ENCODE peak calls at places on chromosome 2, in four cellular contexts. X is neuronal stem cell, U is keratinocyte, P is left ventricle myocardium inferior. R is an unnamed sample.
A peak's percentile ranks its signal among the peaks of the same experiment; 100 is the strongest.

GRCh38 chr2:240640939-240641338 is 15.7 kb downstream of the GPR35 start:
- DNase-seq in X (peak; percentile 32), U (no peak), P (peak; percentile 13), R (peak; percentile 32)

GRCh38 chr2:127134833-127135830 is 28.2 kb upstream of the BIN1 start:
- DNase-seq in X (no peak), U (no peak), P (no peak), R (no peak)

GRCh38 chr2:105437708-105438103 is 38.9 kb upstream of the FHL2 start:
- DNase-seq in X (no peak), U (no peak), P (no peak), R (no peak)

GRCh38 chr2:111139637-111140317 is 19.1 kb downstream of the BCL2L11 start:
- DNase-seq in X (no peak), U (no peak), P (no peak), R (no peak)

GRCh38 chr2:167942495-167943081 is 304.8 kb downstream of the STK39 start:
- DNase-seq in X (no peak), U (no peak), P (no peak), R (no peak)

GRCh38 chr2:39494784-39495251 is 57.7 kb upstream of the MAP4K3 start:
- DNase-seq in X (no peak), U (no peak), P (no peak), R (no peak)

GRCh38 chr2:209817818-209818420 is 46.3 kb downstream of the UNC80 start:
- DNase-seq in X (no peak), U (no peak), P (no peak), R (no peak)

GRCh38 chr2:39469807-39470206 is 32.7 kb upstream of the MAP4K3 start:
- DNase-seq in X (peak; percentile 9), U (no peak), P (no peak), R (peak; percentile 26)

GRCh38 chr2:230225486-230225885 is at the start of gene SP140:
- DNase-seq in X (no peak), U (no peak), P (peak; percentile 31), R (peak; percentile 28)

GRCh38 chr2:100606740-100607343 is 44.0 kb downstream of the PDCL3 start:
- DNase-seq in X (peak; percentile 40), U (no peak), P (no peak), R (peak; percentile 40)

GRCh38 chr2:231245253-231246094 is 47.0 kb downstream of the ARMC9 start:
- DNase-seq in X (no peak), U (no peak), P (no peak), R (no peak)

GRCh38 chr2:173881466-173881865 is 83.7 kb downstream of the SP3 start:
- DNase-seq in X (no peak), U (no peak), P (no peak), R (no peak)

GRCh38 chr2:12303181-12304030 is 413.3 kb upstream of the TRIB2 start:
- DNase-seq in X (no peak), U (no peak), P (no peak), R (no peak)

GRCh38 chr2:170984079-170984478 is 55.0 kb downstream of the GORASP2 start:
- DNase-seq in X (no peak), U (no peak), P (no peak), R (no peak)
- H3K27ac ChIP-seq in X (no peak overlapping the region), U (no peak overlapping the region), P (no peak overlapping the region), R (no peak overlapping the region)

DNA sequence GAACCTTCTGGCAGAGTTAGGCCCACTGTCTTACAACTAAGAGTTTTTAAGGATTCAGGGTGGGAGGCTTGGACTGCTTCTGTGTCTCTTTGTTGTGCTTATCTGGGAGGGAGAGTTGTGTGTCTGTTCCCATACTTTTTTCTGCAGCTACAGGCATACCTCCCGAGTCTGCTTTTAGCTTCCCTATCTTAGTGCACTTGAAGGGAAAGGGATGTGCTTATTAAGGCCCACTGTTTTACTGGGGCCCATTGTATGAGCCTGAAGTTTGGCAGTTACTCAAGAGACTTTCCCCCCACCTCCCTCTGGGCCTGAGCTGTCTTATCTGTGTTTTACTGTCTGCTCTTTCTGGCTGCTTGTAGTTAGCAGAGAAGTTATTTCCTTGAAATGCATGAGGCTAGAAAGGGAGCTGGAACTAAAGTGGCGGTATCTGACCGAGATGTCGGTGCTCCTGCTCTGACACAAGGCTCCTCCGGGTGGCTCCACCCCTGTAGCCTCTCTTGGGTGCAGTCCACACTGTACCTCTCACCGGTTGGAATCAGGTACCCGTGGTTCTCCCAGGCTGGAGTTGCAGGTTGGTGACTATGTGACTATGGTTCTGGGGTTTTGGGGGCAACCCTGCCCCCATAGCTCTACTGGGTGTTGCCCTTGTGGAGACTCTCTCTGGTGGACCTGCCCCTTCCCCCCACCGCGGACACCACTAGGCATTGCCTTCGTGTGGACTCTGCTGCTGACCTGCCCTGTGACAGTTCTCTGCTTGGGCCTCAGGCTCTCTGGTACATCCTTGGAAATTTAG is 12.9 kb downstream of the UBR3 start:
- DNase-seq in X (no peak), U (no peak), P (no peak), R (peak; percentile 78)
- H3K27ac ChIP-seq in X (no peak overlapping the region), U (no peak overlapping the region), P (peak overlapping the region; percentile 79), R (peak overlapping the region; percentile 75)

DNA sequence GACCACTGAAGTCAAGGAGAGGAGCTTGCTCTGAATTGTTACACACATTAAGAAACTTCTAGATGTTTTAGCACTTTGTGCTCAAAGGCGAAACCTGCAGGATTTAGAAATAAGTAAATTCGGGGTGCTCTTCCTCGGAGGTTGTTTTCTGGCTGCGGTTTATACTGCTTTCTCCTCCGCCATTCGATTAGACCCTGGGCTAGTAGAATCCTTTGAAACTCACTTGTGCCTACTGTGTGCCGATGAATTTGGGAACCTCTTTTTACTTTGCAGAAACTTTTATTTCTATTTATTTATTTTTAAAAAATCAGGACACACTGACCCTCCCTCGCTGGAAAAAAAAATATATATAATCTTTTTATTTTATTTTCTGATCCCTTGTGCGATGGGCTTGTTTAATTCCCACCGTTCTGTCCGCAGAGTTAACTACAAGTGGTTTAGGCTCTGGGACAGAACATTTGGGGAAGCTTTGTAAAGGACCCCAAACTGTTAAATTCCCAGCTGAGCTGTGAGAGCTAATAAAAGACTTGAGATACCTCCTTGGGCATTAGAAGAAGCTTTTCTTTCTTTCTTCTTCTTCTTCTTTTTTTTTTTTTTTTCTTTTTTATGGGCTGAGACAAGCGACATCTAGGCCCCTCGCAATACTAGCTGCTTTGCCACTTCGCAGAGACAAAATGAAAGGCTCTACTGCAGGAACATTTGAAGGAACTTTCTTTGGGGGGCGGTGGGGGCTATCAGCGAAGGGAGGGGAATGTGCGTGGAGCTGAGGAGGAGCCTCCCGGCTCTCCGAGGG is 3.8 kb downstream of the MEIS1 start:
- DNase-seq in X (no peak), U (no peak), P (no peak), R (no peak)
- H3K27ac ChIP-seq in X (no peak overlapping the region), U (no peak overlapping the region), P (peak overlapping the region; percentile 96), R (peak overlapping the region; percentile 78)

GRCh38 chr2:51597086-51597485 is 565.2 kb upstream of the NRXN1 start:
- DNase-seq in X (no peak), U (no peak), P (no peak), R (no peak)

DNA sequence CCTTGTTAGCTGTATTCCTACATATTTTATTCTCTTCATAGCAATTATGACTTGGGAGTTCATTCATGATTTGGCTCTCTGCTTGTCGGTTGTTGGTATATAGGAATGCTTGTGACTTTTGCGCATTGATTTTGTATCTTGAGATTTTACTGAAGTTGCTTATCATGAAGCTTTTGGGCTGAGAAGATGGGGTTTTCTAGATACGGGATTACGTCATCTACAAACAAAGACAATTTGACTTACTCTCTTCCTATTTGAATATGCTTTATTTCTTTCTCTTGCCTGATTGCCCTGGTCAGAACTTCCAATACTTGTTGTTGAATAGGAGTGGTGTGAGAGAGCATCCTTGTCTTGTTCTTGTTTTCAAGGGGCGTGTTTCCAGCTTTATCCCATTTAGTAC is 569.8 kb upstream of the NRXN1 start:
- DNase-seq in X (no peak), U (no peak), P (no peak), R (no peak)
- H3K27ac ChIP-seq in X (no peak overlapping the region), U (no peak overlapping the region), P (no peak overlapping the region), R (no peak overlapping the region)

DNA sequence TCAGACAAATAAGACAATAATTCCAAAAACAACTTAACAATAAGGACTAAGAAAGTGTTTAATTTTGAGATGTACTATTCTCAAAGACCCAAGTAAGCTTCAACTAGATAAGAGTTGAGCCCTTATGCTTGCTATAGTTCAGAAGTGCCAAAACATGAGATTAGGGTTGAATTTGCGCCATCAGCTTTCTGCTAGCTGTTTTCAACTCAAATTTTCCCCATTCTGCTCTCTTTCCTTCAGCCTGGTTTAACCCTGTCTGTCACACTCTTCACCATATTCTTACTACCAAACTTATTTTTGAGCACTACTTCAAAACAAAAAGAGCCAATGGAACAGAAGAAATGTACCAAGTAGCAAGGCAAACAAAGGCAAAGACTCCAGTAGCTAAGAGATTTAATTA is 4.1 kb downstream of the NFE2L2 start:
- DNase-seq in X (no peak), U (no peak), P (no peak), R (no peak)
- H3K27ac ChIP-seq in X (no peak overlapping the region), U (no peak overlapping the region), P (peak overlapping the region; percentile 100), R (peak overlapping the region; percentile 100)

GRCh38 chr2:238420442-238420841 is 6.3 kb upstream of the ASB1 start:
- DNase-seq in X (no peak), U (no peak), P (no peak), R (no peak)
- H3K27ac ChIP-seq in X (no peak overlapping the region), U (no peak overlapping the region), P (peak overlapping the region; percentile 61), R (peak overlapping the region; percentile 68)

GRCh38 chr2:233061007-233061590 is 957 bp downstream of the INPP5D start:
- DNase-seq in X (no peak), U (no peak), P (no peak), R (no peak)
- H3K27ac ChIP-seq in X (no peak overlapping the region), U (no peak overlapping the region), P (peak overlapping the region; percentile 89), R (no peak overlapping the region)

GRCh38 chr2:36393738-36394256 is 38.2 kb downstream of the CRIM1 start:
- DNase-seq in X (no peak), U (no peak), P (no peak), R (no peak)

GRCh38 chr2:36389081-36389480 is 33.5 kb downstream of the CRIM1 start:
- DNase-seq in X (no peak), U (no peak), P (no peak), R (peak; percentile 52)

GRCh38 chr2:36394804-36395203 is 39.2 kb downstream of the CRIM1 start:
- DNase-seq in X (no peak), U (no peak), P (no peak), R (no peak)

GRCh38 chr2:36395866-36396265 is 40.3 kb downstream of the CRIM1 start:
- DNase-seq in X (no peak), U (no peak), P (no peak), R (no peak)

DNA sequence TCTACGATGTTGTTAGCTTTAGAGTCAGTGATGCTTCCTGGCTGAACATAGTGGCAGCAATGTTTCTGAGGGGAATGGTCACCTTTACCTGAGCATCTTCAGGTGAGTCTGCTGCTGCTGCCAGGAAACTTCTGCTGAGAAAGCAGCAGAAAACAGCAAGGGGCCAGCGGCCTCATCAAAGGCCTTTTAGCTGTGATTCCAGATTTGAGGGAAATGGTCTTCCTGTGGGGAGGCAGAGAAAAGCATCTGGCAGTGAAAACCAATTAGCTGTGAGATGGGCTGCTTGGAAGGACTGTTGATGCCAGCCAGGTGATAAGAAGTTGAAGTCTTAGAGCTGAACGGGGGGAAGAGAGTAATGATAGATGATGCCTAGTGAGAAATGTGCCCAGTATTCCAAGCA is 37.3 kb downstream of the CRIM1 start:
- DNase-seq in X (no peak), U (no peak), P (no peak), R (no peak)
- H3K27ac ChIP-seq in X (no peak overlapping the region), U (no peak overlapping the region), P (no peak overlapping the region), R (no peak overlapping the region)